ENCODE peak calls at places on chromosomes 13 and 19, in eight cellular contexts. B, O, T, V, S, W, Z and M are unnamed samples.

GRCh38 chr13:36067619-36068456 is 63.3 kb downstream of the DCLK1 start:
- DNase-seq in W (no peak), O (no peak), S (no peak), Z (no peak), T (no peak), B (no peak), V (no peak), M (no peak)

GRCh38 chr13:37640499-37640898 is 41.9 kb upstream of the POSTN start:
- DNase-seq in T (no peak), O (no peak), B (no peak), W (peak), S (no peak), Z (no peak), V (peak), M (no peak)

GRCh38 chr13:98930014-98930625 is 47.7 kb downstream of the DOCK9 start:
- DNase-seq in W (peak), O (no peak), T (no peak), S (no peak), Z (peak), B (no peak), V (no peak), M (no peak)

GRCh38 chr13:97395437-97396136 is 38.4 kb upstream of the RAP2A start:
- DNase-seq in B (no peak), W (no peak), V (peak), Z (no peak), O (no peak), S (no peak), T (no peak), M (no peak)

GRCh38 chr13:42946927-42947326 is 45.1 kb downstream of the EPSTI1 start:
- DNase-seq in T (no peak), S (no peak), V (peak), O (no peak), B (no peak), W (no peak), Z (no peak), M (no peak)

GRCh38 chr19:35528218-35529038 is at the start of gene SBSN:
- DNase-seq in Z (no peak), T (no peak), B (no peak), S (no peak), W (no peak), O (no peak), V (peak), M (no peak)

GRCh38 chr19:44951179-44952159 is 3.7 kb upstream of the CLPTM1 start:
- DNase-seq in S (peak), W (peak), O (peak), V (peak), T (peak), B (peak), Z (peak), M (peak)

GRCh38 chr13:43792456-43792855 is 5.7 kb upstream of the ENOX1 start:
- DNase-seq in O (no peak), B (no peak), V (peak), W (no peak), T (no peak), S (no peak), Z (no peak), M (no peak)

GRCh38 chr13:24911135-24911524 is 147.2 kb downstream of the RNF17 start:
- DNase-seq in Z (no peak), W (no peak), O (no peak), T (no peak), B (no peak), S (no peak), V (peak), M (no peak)